ENCODE peak calls at places on chromosome 21, in eight cellular contexts. T, X, R, P, V, F, I and H are unnamed samples.

GRCh38 chr21:45488839-45489479 is 53.3 kb downstream of the SLC19A1 start:
- DNase-seq in X (no peak), I (no peak), F (no peak), V (no peak), P (no peak), R (no peak), T (no peak), H (no peak)

GRCh38 chr21:15390049-15390448 is 325.2 kb upstream of the NRIP1 start:
- DNase-seq in V (no peak), X (no peak), P (no peak), T (peak), I (no peak), R (no peak), F (no peak), H (peak)

GRCh38 chr21:40351006-40351405 is 483.8 kb downstream of the PCP4 start:
- DNase-seq in I (no peak), T (no peak), F (no peak), R (no peak), X (no peak), P (no peak), V (no peak), H (peak)

GRCh38 chr21:26098758-26099157 is 71.8 kb downstream of the APP start:
- DNase-seq in X (no peak), R (no peak), I (no peak), T (peak), V (peak), P (peak), F (peak), H (peak)

GRCh38 chr21:21463456-21463855 is 465.2 kb downstream of the NCAM2 start:
- DNase-seq in V (peak), I (no peak), X (no peak), P (no peak), T (no peak), R (no peak), F (peak), H (no peak)

GRCh38 chr21:15152591-15152990 is 87.8 kb upstream of the NRIP1 start:
- DNase-seq in V (no peak), P (no peak), T (no peak), F (no peak), I (no peak), X (no peak), R (no peak), H (no peak)

GRCh38 chr21:22409571-22409970 is 1411.4 kb downstream of the NCAM2 start:
- DNase-seq in R (no peak), F (no peak), P (no peak), X (no peak), V (no peak), I (no peak), T (no peak), H (no peak)

GRCh38 chr21:41703857-41704501 is 62.9 kb downstream of the RIPK4 start:
- DNase-seq in I (no peak), V (no peak), P (peak), R (no peak), F (no peak), T (no peak), X (peak), H (peak)

GRCh38 chr21:42343963-42344510 is 6.8 kb downstream of the TFF2 start:
- DNase-seq in R (no peak), V (no peak), T (no peak), P (no peak), F (no peak), I (no peak), X (peak), H (no peak)

GRCh38 chr21:17501107-17502006 is 11.5 kb upstream of the CXADR start:
- DNase-seq in V (no peak), T (no peak), I (no peak), P (peak), R (no peak), X (no peak), F (no peak), H (no peak)

GRCh38 chr21:17746920-17747319 is 72.2 kb downstream of the C21orf91 start:
- DNase-seq in R (no peak), P (no peak), F (no peak), X (no peak), V (no peak), T (no peak), I (no peak), H (no peak)

GRCh38 chr21:44423941-44424607 is 31.2 kb upstream of the LRRC3 start:
- DNase-seq in I (no peak), P (no peak), F (no peak), T (no peak), V (no peak), X (no peak), R (no peak), H (no peak)

GRCh38 chr21:17859661-17860060 is 40.5 kb upstream of the C21orf91 start:
- DNase-seq in P (no peak), T (no peak), V (no peak), X (no peak), I (no peak), R (no peak), F (no peak), H (no peak)

GRCh38 chr21:45295576-45296365 is 8.1 kb upstream of the POFUT2 start:
- DNase-seq in R (no peak), I (no peak), X (peak), T (no peak), F (peak), P (peak), V (no peak), H (no peak)

GRCh38 chr21:41961282-41961701 is 7.5 kb upstream of the C2CD2 start:
- DNase-seq in I (peak), T (peak), P (peak), V (no peak), F (no peak), R (no peak), X (peak), H (no peak)

GRCh38 chr21:28393279-28393678 is 599.4 kb downstream of the LTN1 start:
- DNase-seq in V (no peak), F (no peak), X (peak), T (peak), P (peak), R (peak), I (no peak), H (peak)

GRCh38 chr21:43333301-43334062 is 93.4 kb downstream of the SIK1 start:
- DNase-seq in F (peak), V (peak), T (peak), P (peak), R (peak), I (peak), X (peak), H (peak)

GRCh38 chr21:32359719-32360260 is 33.0 kb downstream of the URB1 start:
- DNase-seq in I (no peak), R (no peak), F (peak), X (no peak), T (no peak), V (peak), P (peak), H (peak)

GRCh38 chr21:20013851-20014250 is 984.4 kb upstream of the NCAM2 start:
- DNase-seq in R (no peak), F (no peak), V (no peak), X (no peak), I (no peak), P (no peak), T (no peak), H (no peak)

GRCh38 chr21:42526379-42526727 is 12.7 kb downstream of the SLC37A1 start:
- DNase-seq in T (no peak), I (no peak), F (no peak), X (no peak), R (no peak), V (no peak), P (no peak), H (no peak)

GRCh38 chr21:44989538-44989888 is 49.7 kb downstream of the SLX9 start:
- DNase-seq in R (no peak), F (peak), X (no peak), I (no peak), T (no peak), P (no peak), V (no peak), H (no peak)

GRCh38 chr21:33976082-33976979 is 60.7 kb upstream of the ATP5PO start:
- DNase-seq in X (peak), P (peak), I (peak), F (peak), V (peak), R (no peak), T (peak), H (peak)

GRCh38 chr21:44615881-44616590 is 4.2 kb downstream of the KRTAP10-8 start:
- DNase-seq in I (no peak), V (no peak), R (no peak), P (no peak), T (no peak), X (peak), F (no peak), H (no peak)

GRCh38 chr21:42518216-42518615 is 4.6 kb downstream of the SLC37A1 start:
- DNase-seq in V (peak), P (peak), T (no peak), X (no peak), I (no peak), R (no peak), F (peak), H (peak)

GRCh38 chr21:46078984-46079356 is 18.9 kb upstream of the COL6A2 start:
- DNase-seq in F (peak), T (no peak), I (no peak), R (no peak), X (no peak), P (no peak), V (no peak), H (no peak)

GRCh38 chr21:32604484-32604883 is 7.7 kb downstream of the CFAP298 start:
- DNase-seq in T (no peak), F (no peak), R (no peak), I (no peak), X (no peak), P (no peak), V (no peak), H (no peak)

GRCh38 chr21:23463365-23463764 is 2143.9 kb downstream of the MRPL39 start:
- DNase-seq in F (no peak), I (no peak), P (peak), X (no peak), V (no peak), T (no peak), R (no peak), H (no peak)

GRCh38 chr21:38326429-38326828 is 69.6 kb downstream of the KCNJ15 start:
- DNase-seq in P (no peak), V (no peak), I (no peak), T (no peak), F (no peak), X (no peak), R (no peak), H (no peak)

GRCh38 chr21:38349111-38349746 is 92.4 kb downstream of the KCNJ15 start:
- DNase-seq in X (peak), R (peak), P (no peak), V (no peak), T (no peak), I (no peak), F (no peak), H (no peak)